ENCODE peak calls at places on chromosome 21, in four cellular contexts. One of them, this sample, is unnamed.

GRCh38 chr21:44708213-44708865 is 3.0 kb downstream of the TSPEAR start:
- DNase-seq in left ventricle myocardium superior: peak
- DNase-seq in T1000: no peak
- DNase-seq in MM.1S: no peak
- DNase-seq in this sample: no peak

GRCh38 chr21:44450999-44451398 is 4.3 kb upstream of the LRRC3 start:
- DNase-seq in MM.1S: no peak
- DNase-seq in T1000: no peak
- DNase-seq in left ventricle myocardium superior: no peak
- DNase-seq in this sample: no peak

GRCh38 chr21:34129039-34129891 is 55.9 kb downstream of the MRPS6 start:
- DNase-seq in T1000: peak
- DNase-seq in MM.1S: no peak
- DNase-seq in left ventricle myocardium superior: peak
- DNase-seq in this sample: peak

GRCh38 chr21:34912022-34912933 is 136.8 kb downstream of the RUNX1 start:
- DNase-seq in T1000: peak
- DNase-seq in MM.1S: no peak
- DNase-seq in left ventricle myocardium superior: no peak
- DNase-seq in this sample: no peak

GRCh38 chr21:25508364-25508763 is 98.9 kb downstream of the MRPL39 start:
- DNase-seq in left ventricle myocardium superior: no peak
- DNase-seq in MM.1S: no peak
- DNase-seq in T1000: no peak
- DNase-seq in this sample: peak

GRCh38 chr21:43754948-43755781 is 20.9 kb downstream of the CSTB start:
- DNase-seq in MM.1S: no peak
- DNase-seq in T1000: no peak
- DNase-seq in left ventricle myocardium superior: peak
- DNase-seq in this sample: no peak

GRCh38 chr21:22575165-22575584 is 1577.0 kb downstream of the NCAM2 start:
- DNase-seq in MM.1S: peak
- DNase-seq in T1000: no peak
- DNase-seq in left ventricle myocardium superior: no peak
- DNase-seq in this sample: no peak

GRCh38 chr21:42705346-42705745 is 51.9 kb downstream of the PDE9A start:
- DNase-seq in MM.1S: no peak
- DNase-seq in T1000: no peak
- DNase-seq in left ventricle myocardium superior: no peak
- DNase-seq in this sample: no peak

GRCh38 chr21:20720623-20721022 is 277.6 kb upstream of the NCAM2 start:
- DNase-seq in left ventricle myocardium superior: no peak
- DNase-seq in T1000: no peak
- DNase-seq in MM.1S: no peak
- DNase-seq in this sample: no peak